ENCODE peak calls at places on chromosomes 16 and 17, in five cellular contexts. Z is naive thymus-derived CD8-positive, alpha-beta T cell; I is HEK293T; H is AG10803; D is cardiac muscle cell. M is an unnamed sample.

GRCh38 chr16:27228621-27229501 is 25.5 kb downstream of the KDM8 start:
- DNase-seq in H (no peak), Z (no peak), I (no peak), D (peak; percentile 59), M (no peak)

GRCh38 chr17:13016881-13017622 is 775 bp downstream of the ELAC2 start:
- DNase-seq in I (no peak), H (peak; percentile 21), D (no peak), Z (peak; percentile 5), M (no peak)

GRCh38 chr17:12180644-12181261 is 160.1 kb downstream of the MAP2K4 start:
- DNase-seq in H (peak; percentile 57), Z (peak; percentile 2), D (peak; percentile 83), I (peak; percentile 38), M (peak; percentile 15)

GRCh38 chr17:8122923-8123694 is 797 bp downstream of the HES7 start:
- DNase-seq in D (peak; percentile 38), Z (no peak), I (no peak), H (peak; percentile 31), M (no peak)

GRCh38 chr16:77499373-77500285 is 64.8 kb upstream of the ADAMTS18 start:
- DNase-seq in H (peak; percentile 56), D (no peak), Z (no peak), I (peak; percentile 27), M (no peak)

GRCh38 chr17:76556759-76557367 is 17.0 kb downstream of the PRCD start:
- DNase-seq in I (no peak), H (peak; percentile 55), D (no peak), Z (peak; percentile 52), M (no peak)

GRCh38 chr16:79169239-79169638 is 431.3 kb downstream of the MAF start:
- DNase-seq in D (no peak), I (no peak), Z (no peak), H (no peak), M (peak; percentile 92)

GRCh38 chr17:34066528-34066927 is 188.6 kb upstream of the CCL2 start:
- DNase-seq in I (no peak), H (no peak), D (no peak), Z (no peak), M (no peak)

GRCh38 chr17:7767425-7768021 is 50.0 kb downstream of the DNAH2 start:
- DNase-seq in I (no peak), D (no peak), H (no peak), Z (no peak), M (no peak)

GRCh38 chr17:66383353-66383752 is 80.9 kb downstream of the PRKCA start:
- DNase-seq in D (no peak), Z (no peak), H (peak; percentile 95), I (no peak), M (no peak)

GRCh38 chr16:4529085-4530060 is 9.2 kb downstream of the CDIP1 start:
- DNase-seq in D (peak; percentile 54), Z (no peak), H (no peak), I (peak; percentile 37), M (peak; percentile 68)

GRCh38 chr16:88943131-88943664 is 33.8 kb downstream of the CBFA2T3 start:
- DNase-seq in Z (no peak), D (no peak), I (no peak), H (no peak), M (no peak)

GRCh38 chr17:3827124-3827773 is 18.8 kb downstream of the NCBP3 start:
- DNase-seq in I (peak; percentile 59), D (peak; percentile 70), Z (peak; percentile 72), H (peak; percentile 67), M (peak; percentile 39)

GRCh38 chr17:9924735-9925191 is 19.7 kb upstream of the RCVRN start:
- DNase-seq in Z (peak; percentile 6), I (peak; percentile 68), D (peak; percentile 77), H (peak; percentile 64), M (peak; percentile 49)

GRCh38 chr16:9949396-9949795 is 232.8 kb downstream of the GRIN2A start:
- DNase-seq in I (no peak), H (no peak), D (no peak), Z (no peak), M (no peak)

GRCh38 chr16:48619547-48619946 is 9.6 kb upstream of the N4BP1 start:
- DNase-seq in H (no peak), D (no peak), Z (no peak), I (no peak), M (no peak)

GRCh38 chr17:57090560-57091185 is 5.6 kb downstream of the AKAP1 start:
- DNase-seq in D (no peak), Z (no peak), I (no peak), H (peak; percentile 18), M (no peak)

GRCh38 chr16:69520800-69521602 is 44.8 kb upstream of the NFAT5 start:
- DNase-seq in H (peak; percentile 71), D (no peak), I (no peak), Z (no peak), M (no peak)

GRCh38 chr16:85149776-85150175 is 37.5 kb upstream of the CIBAR2 start:
- DNase-seq in D (no peak), Z (no peak), H (no peak), I (no peak), M (no peak)

GRCh38 chr17:81387235-81388060 is 7.8 kb upstream of the BAHCC1 start:
- DNase-seq in Z (no peak), H (peak; percentile 67), I (peak; percentile 59), D (peak; percentile 71), M (no peak)

GRCh38 chr17:27762527-27763305 is 37.6 kb downstream of the NOS2 start:
- DNase-seq in H (peak; percentile 18), D (peak; percentile 74), Z (no peak), I (no peak), M (no peak)

GRCh38 chr17:3636908-3637373 is 381 bp downstream of the CTNS start:
- DNase-seq in D (peak; percentile 38), Z (no peak), I (peak; percentile 26), H (no peak), M (no peak)

GRCh38 chr16:86498155-86498651 is 12.1 kb upstream of the FOXF1 start:
- DNase-seq in D (no peak), H (no peak), Z (no peak), I (no peak), M (no peak)

M was measured in NT2/D1.